ENCODE peak calls at places on chromosomes 2 and 18, in seven cellular contexts. H is foreskin keratinocyte, W is lower lobe of right lung, N is endothelial cell, Z is GM13976, S is IMR-90, U is fibroblast of the aortic adventitia. D is an unnamed sample.

GRCh38 chr2:38013158-38013752 is 62.7 kb downstream of the CYP1B1 start:
- DNase-seq in S (peak; percentile 53), W (no peak), H (peak; percentile 58), U (peak; percentile 38), Z (no peak), N (no peak), D (no peak)

GRCh38 chr2:186848873-186849578 is at the start of gene ZSWIM2:
- DNase-seq in S (peak; percentile 88), N (peak; percentile 65), Z (peak; percentile 38), H (peak; percentile 86), W (peak; percentile 69), U (peak; percentile 94), D (peak; percentile 74)

GRCh38 chr2:235003096-235003775 is 51.4 kb downstream of the SH3BP4 start:
- DNase-seq in U (no peak), Z (no peak), H (no peak), N (no peak), W (no peak), S (no peak), D (no peak)

GRCh38 chr2:68878753-68879152 is 7.6 kb upstream of the BMP10 start:
- DNase-seq in U (peak; percentile 52), S (peak; percentile 62), H (no peak), W (no peak), N (no peak), Z (no peak), D (no peak)

GRCh38 chr2:181876614-181877063 is 14.9 kb upstream of the ITPRID2 start:
- DNase-seq in Z (no peak), H (peak; percentile 92), W (no peak), S (peak; percentile 68), N (no peak), U (peak; percentile 54), D (no peak)

GRCh38 chr2:159708066-159708760 is 4.1 kb upstream of the MARCHF7 start:
- DNase-seq in U (no peak), H (no peak), S (no peak), W (no peak), Z (no peak), N (no peak), D (no peak)

GRCh38 chr2:20579866-20580265 is 71.0 kb downstream of the HS1BP3 start:
- DNase-seq in Z (no peak), S (no peak), W (peak; percentile 76), N (no peak), U (no peak), H (no peak), D (no peak)

GRCh38 chr2:17849260-17849659 is 29.2 kb upstream of the KCNS3 start:
- DNase-seq in S (no peak), U (no peak), Z (no peak), N (no peak), W (no peak), H (no peak), D (no peak)

GRCh38 chr2:232336241-232336736 is 42.3 kb upstream of the ALPP start:
- DNase-seq in S (no peak), W (peak; percentile 35), H (no peak), Z (no peak), N (no peak), U (no peak), D (no peak)

GRCh38 chr2:64846175-64846574 is 143.0 kb upstream of the SLC1A4 start:
- DNase-seq in Z (no peak), U (peak; percentile 73), W (no peak), H (no peak), S (peak; percentile 55), N (no peak), D (no peak)

GRCh38 chr2:147789720-147790119 is 55.1 kb upstream of the ACVR2A start:
- DNase-seq in U (peak; percentile 38), Z (no peak), W (no peak), N (no peak), S (peak; percentile 77), H (no peak), D (no peak)

GRCh38 chr2:166384774-166385173 is 9.0 kb upstream of the SCN9A start:
- DNase-seq in S (peak; percentile 52), U (peak; percentile 65), Z (no peak), N (no peak), W (no peak), H (no peak), D (no peak)

GRCh38 chr18:70426818-70427217 is 138.0 kb downstream of the SOCS6 start:
- DNase-seq in N (no peak), U (no peak), S (no peak), Z (no peak), H (no peak), W (no peak), D (no peak)

GRCh38 chr2:174039551-174040416 is 74.6 kb upstream of the SP3 start:
- DNase-seq in U (peak; percentile 97), Z (peak; percentile 78), W (peak; percentile 92), S (peak; percentile 97), H (peak; percentile 79), N (peak; percentile 90), D (peak; percentile 89)

GRCh38 chr2:236928353-236929153 is 157.1 kb upstream of the COPS8 start:
- DNase-seq in U (peak; percentile 35), H (no peak), Z (no peak), W (no peak), S (no peak), N (no peak), D (no peak)

GRCh38 chr2:207155516-207155915 is 10.2 kb downstream of the KLF7 start:
- DNase-seq in H (no peak), N (no peak), Z (no peak), U (no peak), W (no peak), S (no peak), D (no peak)

GRCh38 chr2:40101076-40101688 is 322.1 kb upstream of the THUMPD2 start:
- DNase-seq in W (no peak), H (no peak), S (peak; percentile 92), U (peak; percentile 57), N (no peak), Z (no peak), D (no peak)

GRCh38 chr2:237577458-237577857 is 11.1 kb downstream of the PRLH start:
- DNase-seq in Z (no peak), N (no peak), S (no peak), W (peak; percentile 30), H (no peak), U (no peak), D (no peak)

GRCh38 chr2:173355132-173355865 is 627 bp downstream of the CDCA7 start:
- DNase-seq in S (peak; percentile 60), N (peak; percentile 56), W (peak; percentile 61), U (peak; percentile 54), Z (peak; percentile 63), H (peak; percentile 23), D (no peak)

GRCh38 chr2:98311090-98311489 is 35.2 kb upstream of the CNGA3 start:
- DNase-seq in S (no peak), U (no peak), N (no peak), H (no peak), Z (no peak), W (no peak), D (no peak)

GRCh38 chr2:98308532-98308931 is 37.7 kb upstream of the CNGA3 start:
- DNase-seq in N (no peak), W (no peak), Z (no peak), U (no peak), S (no peak), H (no peak), D (no peak)

GRCh38 chr2:98314251-98314650 is 32.0 kb upstream of the CNGA3 start:
- DNase-seq in U (no peak), Z (no peak), H (no peak), S (no peak), W (no peak), N (no peak), D (no peak)

GRCh38 chr2:98313512-98314250 is 32.6 kb upstream of the CNGA3 start:
- DNase-seq in N (no peak), Z (no peak), H (no peak), U (no peak), W (no peak), S (no peak), D (no peak)

GRCh38 chr2:98311771-98312545 is 34.3 kb upstream of the CNGA3 start:
- DNase-seq in W (no peak), Z (no peak), N (no peak), H (no peak), U (no peak), S (no peak), D (no peak)
- TF ChIP-seq CTCF in W (no peak), Z (no peak), N (no peak), H (no peak), U (no peak), S (no peak), D (no peak)

GRCh38 chr2:72821118-72821517 is 4.7 kb downstream of the EXOC6B start:
- DNase-seq in H (no peak), W (no peak), N (no peak), S (no peak), Z (no peak), U (no peak), D (no peak)
- TF ChIP-seq CTCF in H (no peak), W (no peak), N (no peak), S (no peak), Z (no peak), U (no peak), D (no peak)

GRCh38 chr2:168848220-168848619 is 42.0 kb downstream of the SPC25 start:
- DNase-seq in W (no peak), S (no peak), Z (no peak), U (no peak), H (no peak), N (no peak), D (no peak)

GRCh38 chr2:168852487-168852886 is 37.7 kb downstream of the SPC25 start:
- DNase-seq in Z (no peak), W (no peak), H (no peak), N (no peak), U (no peak), S (no peak), D (no peak)

GRCh38 chr2:168850846-168851245 is 39.4 kb downstream of the SPC25 start:
- DNase-seq in U (peak; percentile 7), S (no peak), Z (no peak), W (no peak), N (no peak), H (no peak), D (no peak)

GRCh38 chr2:168851674-168852320 is 38.4 kb downstream of the SPC25 start:
- DNase-seq in N (no peak), U (peak; percentile 65), S (peak; percentile 84), H (peak; percentile 79), W (no peak), Z (no peak), D (no peak)

GRCh38 chr2:168849610-168850009 is 40.6 kb downstream of the SPC25 start:
- DNase-seq in W (no peak), S (peak; percentile 16), Z (no peak), N (peak; percentile 47), H (no peak), U (peak; percentile 37), D (no peak)
- TF ChIP-seq CTCF in W (peak; percentile 37), S (peak; percentile 11), Z (peak; percentile 6), N (no peak), H (no peak), U (no peak), D (no peak)

GRCh38 chr2:102043560-102043959 is 51.8 kb downstream of the IL1R2 start:
- DNase-seq in N (no peak), U (no peak), W (no peak), H (no peak), S (no peak), Z (no peak), D (no peak)
- TF ChIP-seq CTCF in N (no peak), U (no peak), W (no peak), H (no peak), S (no peak), Z (no peak), D (no peak)

GRCh38 chr2:115650827-115651226 is 1208.4 kb downstream of the DPP10 start:
- DNase-seq in U (no peak), S (no peak), H (no peak), Z (no peak), N (no peak), W (no peak), D (no peak)
- TF ChIP-seq CTCF in U (no peak), S (no peak), H (no peak), Z (no peak), N (no peak), W (no peak), D (no peak)

GRCh38 chr2:170966648-170967396 is 37.8 kb downstream of the GORASP2 start:
- DNase-seq in W (no peak), H (no peak), S (no peak), U (no peak), Z (no peak), N (peak; percentile 31), D (no peak)
- TF ChIP-seq CTCF in W (no peak), H (peak; percentile 27), S (no peak), U (peak; percentile 20), Z (no peak), N (peak; percentile 44), D (no peak)